ENCODE peak calls at places on chromosomes 4 and X, in five cellular contexts. G, P, N, O and A are unnamed samples.
A peak's percentile ranks its signal among the peaks of the same experiment; 100 is the strongest.

GRCh38 chr4:8157496-8157895 is 1.1 kb downstream of the ABLIM2 start:
- DNase-seq in G (no peak), P (no peak), N (no peak), O (no peak), A (no peak)

GRCh38 chr4:79623125-79623905 is 215.3 kb upstream of the GK2 start:
- DNase-seq in G (no peak), P (no peak), N (no peak), O (no peak), A (no peak)

GRCh38 chr4:140359571-140360427 is 13.6 kb upstream of the SCOC start:
- DNase-seq in G (no peak), P (peak; percentile 93), N (no peak), O (peak; percentile 19), A (no peak)

GRCh38 chr4:153514001-153514526 is 47.9 kb downstream of the TMEM131L start:
- DNase-seq in G (no peak), P (no peak), N (no peak), O (no peak), A (no peak)

GRCh38 chr4:145840162-145840768 is 98.4 kb downstream of the ZNF827 start:
- DNase-seq in G (no peak), P (peak; percentile 28), N (peak; percentile 32), O (no peak), A (no peak)

GRCh38 chr4:173500841-173501591 is 29.0 kb downstream of the HAND2 start:
- DNase-seq in G (no peak), P (peak; percentile 26), N (no peak), O (no peak), A (no peak)

GRCh38 chrX:46860536-46860935 is 23.7 kb downstream of the RP2 start:
- DNase-seq in G (no peak), P (no peak), N (no peak), O (no peak), A (no peak)

GRCh38 chr4:6476893-6477292 is 4.5 kb upstream of the PPP2R2C start:
- DNase-seq in G (no peak), P (no peak), N (no peak), O (no peak), A (no peak)

GRCh38 chr4:1802151-1802715 is 9.1 kb downstream of the FGFR3 start:
- DNase-seq in G (no peak), P (no peak), N (no peak), O (no peak), A (no peak)

GRCh38 chr4:77579406-77580076 is 26.1 kb upstream of the CXCL13 start:
- DNase-seq in G (no peak), P (no peak), N (no peak), O (no peak), A (no peak)

GRCh38 chr4:139419388-139419914 is 34.5 kb upstream of the RAB33B start:
- DNase-seq in G (no peak), P (no peak), N (no peak), O (no peak), A (peak; percentile 2)

GRCh38 chr4:108396900-108397299 is 223.5 kb upstream of the RPL34 start:
- DNase-seq in G (no peak), P (no peak), N (no peak), O (no peak), A (no peak)

GRCh38 chr4:187128226-187128625 is 404.6 kb upstream of the FAT1 start:
- DNase-seq in G (no peak), P (peak; percentile 48), N (no peak), O (no peak), A (no peak)

GRCh38 chrX:87516716-87517115 is 886 bp upstream of the KLHL4 start:
- DNase-seq in G (no peak), P (no peak), N (no peak), O (no peak), A (no peak)

GRCh38 chr4:127799711-127800110 is 17.6 kb downstream of the HSPA4L start:
- DNase-seq in G (no peak), P (no peak), N (no peak), O (no peak), A (no peak)

GRCh38 chrX:39242187-39242586 is 440.9 kb downstream of the MID1IP1 start:
- DNase-seq in G (no peak), P (peak; percentile 64), N (no peak), O (no peak), A (no peak)

GRCh38 chr4:61427818-61428495 is 227.8 kb downstream of the ADGRL3 start:
- DNase-seq in G (no peak), P (peak; percentile 15), N (no peak), O (no peak), A (no peak)

GRCh38 chrX:144896323-144896722 is 351.0 kb upstream of the SPANXN1 start:
- DNase-seq in G (no peak), P (peak; percentile 37), N (no peak), O (no peak), A (no peak)

GRCh38 chr4:125338814-125339213 is 24.1 kb downstream of the FAT4 start:
- DNase-seq in G (no peak), P (no peak), N (no peak), O (no peak), A (no peak)

GRCh38 chr4:126977306-126977705 is 655.5 kb upstream of the INTU start:
- DNase-seq in G (no peak), P (peak; percentile 53), N (no peak), O (no peak), A (no peak)

GRCh38 chr4:8199594-8200301 is 658 bp downstream of the SH3TC1 start:
- DNase-seq in G (no peak), P (no peak), N (no peak), O (no peak), A (no peak)

GRCh38 chr4:113300384-113301011 is 251.0 kb downstream of the ANK2 start:
- DNase-seq in G (no peak), P (peak; percentile 26), N (no peak), O (no peak), A (no peak)

GRCh38 chr4:176340871-176341685 is 21.3 kb downstream of the SPCS3 start:
- DNase-seq in G (no peak), P (peak; percentile 60), N (no peak), O (no peak), A (no peak)

GRCh38 chr4:182809417-182810102 is 107.6 kb downstream of the DCTD start:
- DNase-seq in G (no peak), P (peak; percentile 63), N (no peak), O (no peak), A (no peak)

GRCh38 chr4:183770900-183771299 is 111.8 kb downstream of the TRAPPC11 start:
- DNase-seq in G (no peak), P (no peak), N (no peak), O (no peak), A (no peak)

GRCh38 chrX:46488712-46489111 is 56.5 kb downstream of the ZNF674 start:
- DNase-seq in G (no peak), P (no peak), N (no peak), O (no peak), A (no peak)

GRCh38 chr4:123230061-123230460 is 166.5 kb upstream of the SPRY1 start:
- DNase-seq in G (no peak), P (no peak), N (no peak), O (no peak), A (no peak)

GRCh38 chr4:8220661-8221446 is 21.8 kb downstream of the SH3TC1 start:
- DNase-seq in G (no peak), P (no peak), N (no peak), O (no peak), A (no peak)

GRCh38 chr4:6115342-6115741 is 85.0 kb downstream of the JAKMIP1 start:
- DNase-seq in G (no peak), P (no peak), N (no peak), O (no peak), A (no peak)

GRCh38 chr4:70703695-70704332 is 15.5 kb downstream of the UTP3 start:
- DNase-seq in G (no peak), P (no peak), N (no peak), O (peak; percentile 73), A (no peak)

GRCh38 chr4:119207051-119207450 is 5.5 kb upstream of the USP53 start:
- DNase-seq in G (no peak), P (peak; percentile 78), N (no peak), O (no peak), A (no peak)
- H3K27ac ChIP-seq in G (peak overlapping the region; percentile 14), P (no peak overlapping the region), N (no peak overlapping the region), O (no peak overlapping the region), A (no peak overlapping the region)

GRCh38 chrX:133645251-133645650 is 230.0 kb upstream of the GPC4 start:
- DNase-seq in G (no peak), P (no peak), N (no peak), O (no peak), A (no peak)

GRCh38 chrX:133648594-133648993 is 233.3 kb upstream of the GPC4 start:
- DNase-seq in G (no peak), P (no peak), N (no peak), O (no peak), A (no peak)

GRCh38 chrX:133649659-133650058 is 234.4 kb upstream of the GPC4 start:
- DNase-seq in G (no peak), P (peak; percentile 77), N (no peak), O (no peak), A (no peak)

GRCh38 chrX:133650262-133650661 is 235.0 kb upstream of the GPC4 start:
- DNase-seq in G (no peak), P (no peak), N (no peak), O (no peak), A (no peak)

DNA sequence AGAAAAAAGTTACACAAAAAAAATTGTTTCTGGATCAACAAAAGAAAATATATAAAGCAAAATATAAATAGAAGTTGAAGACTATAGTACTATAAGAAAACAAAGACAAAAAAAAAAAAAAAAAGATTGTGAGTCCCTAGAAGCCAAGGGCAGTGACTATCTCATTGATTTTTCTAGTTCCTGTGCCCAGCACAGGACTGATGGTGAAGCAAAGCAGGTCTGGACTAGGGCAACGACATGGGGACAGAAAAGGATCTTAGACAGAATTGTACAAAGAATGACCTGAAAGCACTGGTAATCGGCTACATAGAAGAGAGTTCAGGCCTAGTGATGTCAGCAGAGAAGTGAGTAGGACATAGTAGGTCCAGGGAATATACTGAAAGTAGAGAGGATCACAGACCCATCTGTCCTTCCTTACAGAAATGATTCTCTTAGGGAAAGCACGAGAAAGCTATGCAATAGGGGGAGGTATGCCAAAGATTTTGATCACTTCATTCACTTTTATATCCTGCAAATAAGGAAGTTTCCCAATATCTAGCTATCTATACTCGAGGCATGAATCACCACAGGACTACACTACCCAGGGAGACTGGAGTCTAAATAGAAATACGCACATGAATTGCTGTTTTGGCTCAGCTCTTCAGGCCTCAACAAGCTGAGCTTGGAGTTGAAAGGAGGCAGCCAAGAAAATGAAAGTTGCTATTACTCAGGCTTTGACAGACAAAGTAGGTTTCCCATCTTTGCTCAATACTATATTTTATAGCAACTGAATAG is 230.9 kb upstream of the GPC4 start:
- DNase-seq in G (no peak), P (no peak), N (no peak), O (no peak), A (no peak)
- H3K27ac ChIP-seq in G (peak overlapping the region; percentile 21), P (no peak overlapping the region), N (no peak overlapping the region), O (no peak overlapping the region), A (no peak overlapping the region)

DNA sequence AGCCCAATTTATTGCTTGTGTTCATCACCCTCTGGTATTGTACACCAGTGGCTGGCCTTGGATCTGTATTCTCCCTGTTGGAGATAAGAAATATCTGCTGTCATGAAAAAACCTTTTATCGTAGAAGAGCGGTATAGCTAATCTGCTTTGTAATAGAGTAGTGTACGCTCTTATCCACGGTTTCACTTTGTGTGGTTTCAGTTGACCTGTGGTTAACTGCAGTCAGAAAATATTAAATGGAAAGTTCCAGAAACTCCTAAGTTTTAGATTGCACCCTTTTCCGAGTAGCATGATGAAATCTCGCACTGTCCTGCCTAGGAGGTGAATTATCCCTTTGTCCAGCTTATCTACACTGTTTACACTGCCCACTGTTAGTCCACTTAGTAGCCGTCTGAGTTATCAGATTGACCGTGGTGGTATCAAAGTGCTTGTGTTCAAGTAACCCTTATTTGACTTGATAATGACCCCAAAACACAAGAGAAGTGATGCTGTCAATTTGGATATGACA is 42.4 kb downstream of the KDM6A start:
- DNase-seq in G (no peak), P (peak; percentile 6), N (no peak), O (no peak), A (no peak)
- H3K27ac ChIP-seq in G (no peak overlapping the region), P (no peak overlapping the region), N (peak overlapping the region; percentile 30), O (no peak overlapping the region), A (no peak overlapping the region)

GRCh38 chr4:136371231-136371630 is 1161.1 kb downstream of the PCDH18 start:
- DNase-seq in G (no peak), P (no peak), N (no peak), O (no peak), A (no peak)
- H3K27ac ChIP-seq in G (no peak overlapping the region), P (no peak overlapping the region), N (no peak overlapping the region), O (no peak overlapping the region), A (no peak overlapping the region)